ENCODE peak calls at places on chromosomes 3 and 15, in eight cellular contexts. A is thyroid gland; O is transverse colon; R is IMR-90; W is CD8-positive, alpha-beta memory T cell; N is tibial nerve; S is H9; X is breast epithelium. K is an unnamed sample. For H3K9me3, the result is how much of the 10 kb centered on the place peaks cover.

GRCh38 chr3:133440652-133441051 is 40.8 kb downstream of the BFSP2 start:
- DNase-seq in R (peak), S (no peak), X (no peak), W (no peak), A (no peak), N (no peak), O (no peak), K (no peak)

GRCh38 chr15:73941044-73941443 is 14.8 kb downstream of the LOXL1 start:
- DNase-seq in R (peak), W (no peak), X (no peak), O (no peak), S (no peak), A (no peak), N (no peak), K (no peak)

GRCh38 chr15:96274698-96275097 is 55.8 kb upstream of the NR2F2 start:
- DNase-seq in R (no peak), X (no peak), N (no peak), S (no peak), O (no peak), W (no peak), A (no peak), K (no peak)

GRCh38 chr3:140093742-140094141 is 158.8 kb downstream of the CLSTN2 start:
- DNase-seq in S (no peak), A (peak), W (no peak), O (peak), X (no peak), N (peak), R (peak), K (no peak)

GRCh38 chr3:124685481-124685880 is 44.8 kb upstream of the UMPS start:
- DNase-seq in A (no peak), W (no peak), X (no peak), S (no peak), N (no peak), R (no peak), O (no peak), K (no peak)

GRCh38 chr3:7779331-7779730 is 722.3 kb upstream of the LMCD1 start:
- DNase-seq in N (no peak), R (no peak), W (no peak), O (no peak), X (no peak), S (no peak), A (no peak), K (no peak)

GRCh38 chr3:69770976-69771634 is 31.8 kb downstream of the MITF start:
- DNase-seq in S (no peak), R (peak), X (no peak), A (no peak), W (no peak), O (no peak), N (no peak), K (no peak)

GRCh38 chr15:80685628-80686027 is 9.5 kb upstream of the ABHD17C start:
- DNase-seq in N (no peak), S (no peak), R (no peak), X (no peak), W (no peak), O (no peak), A (no peak), K (no peak)

GRCh38 chr15:64400583-64400982 is 12.9 kb downstream of the TRIP4 start:
- DNase-seq in W (no peak), S (no peak), A (no peak), N (no peak), X (no peak), R (no peak), O (no peak), K (no peak)

GRCh38 chr3:169836058-169836941 is 23.6 kb upstream of the LRRC34 start:
- DNase-seq in R (peak), W (no peak), N (no peak), A (no peak), O (no peak), X (no peak), S (no peak), K (no peak)

GRCh38 chr3:39099242-39099641 is 8.2 kb downstream of the GORASP1 start:
- DNase-seq in S (no peak), X (no peak), W (no peak), O (no peak), N (no peak), A (no peak), R (no peak), K (no peak)

GRCh38 chr15:49370782-49371181 is 52.3 kb upstream of the FGF7 start:
- DNase-seq in R (peak), O (no peak), X (no peak), A (no peak), S (no peak), W (no peak), N (no peak), K (no peak)

GRCh38 chr3:151615464-151615863 is 118.3 kb upstream of the AADACL2 start:
- DNase-seq in R (no peak), N (no peak), A (no peak), X (no peak), S (no peak), W (no peak), O (no peak), K (no peak)

GRCh38 chr3:139572847-139573672 is 33.5 kb upstream of the RBP1 start:
- DNase-seq in N (no peak), S (no peak), O (no peak), A (no peak), W (no peak), R (no peak), X (no peak), K (no peak)

GRCh38 chr3:167882057-167882667 is 146.6 kb downstream of the SERPINI1 start:
- DNase-seq in A (no peak), O (no peak), S (no peak), R (peak), W (no peak), X (no peak), N (no peak), K (no peak)

GRCh38 chr15:77778802-77779201 is 146.1 kb upstream of the LINGO1 start:
- DNase-seq in R (no peak), W (no peak), O (no peak), X (no peak), S (no peak), N (no peak), A (no peak), K (no peak)

GRCh38 chr15:42083605-42083908 is 10.8 kb downstream of the PLA2G4D start:
- DNase-seq in X (no peak), A (no peak), W (no peak), O (no peak), N (no peak), R (no peak), S (no peak), K (no peak)

GRCh38 chr3:121295966-121296365 is 249.8 kb downstream of the POLQ start:
- DNase-seq in S (no peak), X (no peak), R (no peak), O (no peak), N (no peak), W (no peak), A (no peak), K (no peak)

GRCh38 chr3:136546718-136547117 is 205.5 kb downstream of the STAG1 start:
- DNase-seq in O (no peak), A (no peak), S (no peak), N (no peak), X (no peak), R (peak), W (no peak), K (no peak)

GRCh38 chr3:155704771-155705559 is 39.9 kb downstream of the PLCH1 start:
- DNase-seq in W (no peak), A (peak), X (peak), R (peak), O (no peak), N (no peak), S (no peak), K (no peak)

GRCh38 chr15:40357723-40358491 is at the start of gene DISP2:
- DNase-seq in X (peak), A (peak), O (peak), S (peak), R (peak), N (peak), W (peak), K (peak)

GRCh38 chr3:49217688-49218470 is 46.5 kb downstream of the KLHDC8B start:
- DNase-seq in W (no peak), N (no peak), S (no peak), R (no peak), O (peak), A (no peak), X (no peak), K (no peak)
- H3K9me3 ChIP-seq in W (under half), N (under half), S (under half), R (under half), O (under half), A (under half), X (under half), K (under half)

GRCh38 chr3:157182879-157183278 is 22.9 kb upstream of the CCNL1 start:
- DNase-seq in A (no peak), N (no peak), S (no peak), X (no peak), O (no peak), R (peak), W (no peak), K (no peak)

GRCh38 chr3:157190242-157190876 is 30.4 kb upstream of the CCNL1 start:
- DNase-seq in W (no peak), R (no peak), N (no peak), A (no peak), X (no peak), O (no peak), S (no peak), K (no peak)

DNA sequence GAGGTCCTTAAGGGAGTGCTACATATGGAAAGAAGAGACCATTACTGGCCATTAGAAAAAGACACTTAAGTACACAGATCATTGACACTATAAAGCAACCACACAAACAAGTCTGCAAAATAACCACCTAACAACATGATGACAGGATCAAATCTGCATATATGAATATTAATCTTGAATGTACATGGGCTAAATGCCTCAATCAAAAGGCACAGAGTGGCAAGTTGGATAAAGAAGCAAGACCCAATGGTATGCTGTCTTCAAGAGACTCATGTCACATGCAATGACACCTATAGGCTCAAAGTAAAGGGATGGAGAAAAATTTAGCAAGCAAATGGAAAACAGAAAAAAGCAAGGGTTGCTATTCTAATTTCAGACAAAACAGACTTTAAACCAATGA is 28.4 kb upstream of the CCNL1 start:
- DNase-seq in W (no peak), S (no peak), R (no peak), N (no peak), X (no peak), O (no peak), A (no peak), K (no peak)
- H3K9me3 ChIP-seq in W (under half), S (under half), R (under half), N (half or more), X (under half), O (under half), A (under half), K (half or more)

DNA sequence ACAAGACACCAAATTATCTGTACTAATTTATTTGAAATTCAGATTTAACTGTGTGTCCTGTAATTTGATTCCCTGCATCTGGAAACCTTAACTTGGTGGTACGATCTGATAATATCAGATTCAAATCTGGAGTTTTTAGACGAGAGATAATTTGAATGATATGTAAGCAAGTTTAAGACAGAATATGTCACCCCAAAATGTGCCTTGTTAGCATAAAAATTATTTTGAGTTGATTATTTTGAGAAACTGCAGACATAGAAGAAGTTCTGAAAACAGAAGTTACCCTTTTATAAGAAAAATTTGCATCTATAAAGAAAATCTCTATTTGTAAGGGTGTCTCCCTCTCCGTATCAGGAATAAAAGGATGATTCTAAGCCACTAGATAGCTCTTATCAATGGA is 1202.8 kb downstream of the ROBO2 start:
- DNase-seq in W (no peak), R (no peak), O (no peak), S (no peak), X (no peak), A (no peak), N (no peak), K (no peak)
- H3K9me3 ChIP-seq in W (under half), R (under half), O (under half), S (under half), X (under half), A (under half), N (under half), K (under half)

DNA sequence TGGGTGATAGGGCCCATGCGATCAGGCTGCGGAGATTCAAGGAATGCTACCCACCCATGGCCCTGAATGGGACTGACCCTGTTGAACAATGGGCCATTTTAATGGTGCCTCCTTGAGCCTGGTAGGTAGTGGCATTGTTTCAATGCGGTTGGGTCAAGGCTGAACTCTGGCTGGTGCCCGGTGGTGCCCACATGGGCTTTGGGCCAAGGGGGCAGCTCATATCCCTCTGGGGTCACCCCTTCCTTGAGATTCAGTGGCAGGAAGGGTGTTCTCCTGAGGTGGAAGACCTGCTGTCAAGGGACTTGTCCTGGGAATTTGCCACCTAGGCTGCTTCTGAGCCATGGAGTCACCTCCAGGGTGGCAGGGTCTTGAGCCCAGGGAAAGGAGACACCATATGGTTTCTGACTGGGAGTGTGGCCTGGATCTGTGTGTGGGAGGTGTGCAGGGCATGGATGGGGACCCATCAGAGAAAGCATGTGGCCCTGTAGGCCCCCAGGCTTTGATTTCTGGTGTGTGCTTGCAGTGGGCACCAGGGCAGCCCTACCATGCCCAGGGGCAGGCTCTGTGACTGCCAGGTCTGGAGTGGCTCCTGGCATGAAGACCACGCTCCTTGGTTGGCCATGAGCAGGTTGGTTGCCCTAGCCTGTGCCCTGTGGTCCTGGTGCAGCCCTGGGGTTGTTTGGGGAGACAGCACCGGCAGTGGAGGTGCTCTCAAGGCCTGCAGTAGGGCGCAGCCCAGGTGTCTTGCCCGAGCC is 199.9 kb downstream of the UBE3A start:
- DNase-seq in N (no peak), S (no peak), A (no peak), O (no peak), R (no peak), W (peak), X (no peak), K (no peak)
- H3K9me3 ChIP-seq in N (half or more), S (half or more), A (under half), O (under half), R (half or more), W (under half), X (half or more), K (under half)

DNA sequence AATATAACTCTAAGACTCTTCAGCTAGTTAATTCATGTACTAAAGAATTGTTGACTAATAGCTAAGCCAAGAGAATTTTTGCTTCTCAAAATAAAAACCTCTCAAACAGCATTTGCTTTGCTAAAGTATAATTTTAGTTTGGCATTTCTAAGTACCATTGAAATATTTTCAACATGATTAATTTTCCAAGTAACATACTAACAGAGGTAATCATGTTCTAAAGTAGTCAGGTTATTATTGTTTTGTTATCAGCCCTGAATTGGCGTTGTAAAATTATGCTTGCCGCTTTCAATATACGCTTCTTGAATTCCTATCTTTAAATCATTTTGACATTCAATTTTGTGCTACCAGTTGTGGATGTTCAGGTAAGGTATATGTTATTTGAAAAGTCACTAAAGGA is 134.3 kb downstream of the CNTN6 start:
- DNase-seq in A (no peak), X (no peak), N (no peak), R (no peak), O (no peak), W (no peak), S (no peak), K (no peak)
- H3K9me3 ChIP-seq in A (under half), X (under half), N (under half), R (under half), O (under half), W (under half), S (under half), K (under half)

DNA sequence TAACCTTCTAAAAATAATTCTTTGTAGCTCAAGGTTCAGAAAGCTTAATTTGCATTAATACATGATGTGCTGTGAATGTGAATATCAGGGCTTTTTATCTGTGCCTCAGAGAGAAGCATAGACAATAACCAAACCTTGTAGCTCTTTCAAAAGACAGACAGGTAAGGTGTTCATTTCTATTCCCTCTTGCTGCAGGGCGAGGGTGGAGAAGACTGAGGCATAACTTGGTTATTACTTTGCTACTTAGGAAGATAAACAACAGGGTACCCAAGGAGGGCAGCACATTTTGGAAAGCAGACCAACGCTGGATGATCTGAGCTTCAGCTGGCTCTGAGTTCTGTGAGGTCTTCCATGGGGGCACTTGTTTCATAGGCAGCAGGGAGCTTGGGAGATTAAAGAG is 408.6 kb upstream of the RARB start:
- DNase-seq in S (no peak), O (no peak), N (no peak), X (no peak), A (no peak), W (no peak), R (no peak), K (no peak)
- H3K9me3 ChIP-seq in S (under half), O (under half), N (under half), X (under half), A (under half), W (under half), R (under half), K (under half)

GRCh38 chr15:71043373-71043772 is 71.9 kb upstream of the THSD4 start:
- DNase-seq in X (no peak), S (no peak), R (peak), O (no peak), A (no peak), W (no peak), N (no peak), K (no peak)
- H3K9me3 ChIP-seq in X (under half), S (under half), R (under half), O (under half), A (under half), W (under half), N (under half), K (under half)

GRCh38 chr3:1232276-1232675 is 139.5 kb downstream of the CNTN6 start:
- DNase-seq in O (no peak), W (no peak), A (no peak), R (no peak), N (no peak), X (no peak), S (no peak), K (no peak)
- H3K9me3 ChIP-seq in O (under half), W (under half), A (under half), R (under half), N (under half), X (under half), S (under half), K (under half)

DNA sequence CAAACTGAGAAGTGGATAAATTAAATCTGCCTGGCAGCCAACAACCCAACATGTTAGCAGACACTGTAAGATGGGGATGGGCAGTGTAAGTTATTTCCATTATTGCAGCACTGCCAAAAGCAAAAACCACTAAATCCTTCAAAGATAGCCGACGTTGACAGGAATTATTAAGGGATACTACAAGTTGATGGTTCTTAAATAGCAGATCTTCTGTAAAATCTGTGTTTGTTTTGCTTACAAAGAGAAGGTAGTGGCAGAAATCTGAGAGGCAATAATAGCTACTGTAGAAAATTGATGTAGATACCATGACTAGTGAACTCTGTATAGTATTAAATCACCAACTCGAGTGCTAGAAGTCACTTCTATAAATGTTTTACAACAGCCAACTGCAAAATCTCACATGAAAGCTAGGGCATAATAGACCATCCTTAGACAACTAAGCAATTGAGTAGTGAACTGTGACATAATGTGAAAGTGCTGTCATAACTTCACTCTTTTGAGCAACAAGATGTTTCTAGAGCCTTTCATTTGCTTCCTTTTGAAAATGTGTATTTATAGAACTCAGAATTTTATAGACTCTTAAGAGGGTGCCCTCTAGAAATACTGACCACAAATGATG is 278.6 kb downstream of the UBE2E2 start:
- DNase-seq in R (no peak), W (no peak), S (no peak), X (no peak), A (no peak), N (no peak), O (no peak), K (no peak)
- H3K9me3 ChIP-seq in R (under half), W (under half), S (under half), X (under half), A (under half), N (under half), O (under half), K (under half)